ENCODE peak calls at places on chromosome 21, in nine cellular contexts. T is right lobe of liver, G is astrocyte of the spinal cord, A is ovary, B is hepatocyte, K is A549, R is body of pancreas, P is endothelial cell, H is glutamatergic neuron. L is an unnamed sample.

GRCh38 chr21:15706686-15707085 is 23.1 kb upstream of the USP25 start:
- DNase-seq in B (peak; percentile 71), H (no peak), G (peak; percentile 89), R (no peak), P (no peak), A (no peak), K (peak; percentile 66), T (no peak), L (no peak)

GRCh38 chr21:46613391-46613790 is 8.5 kb upstream of the S100B start:
- DNase-seq in K (no peak), R (no peak), B (no peak), A (no peak), T (no peak), H (no peak), G (no peak), P (no peak), L (no peak)

GRCh38 chr21:34791776-34792503 is 123.1 kb downstream of the CLIC6 start:
- DNase-seq in B (no peak), H (no peak), R (no peak), K (no peak), T (no peak), G (no peak), A (no peak), P (no peak), L (no peak)

GRCh38 chr21:15444118-15444960 is 285.4 kb upstream of the USP25 start:
- DNase-seq in A (no peak), R (no peak), K (peak; percentile 98), B (no peak), H (no peak), G (no peak), P (no peak), T (no peak), L (no peak)

GRCh38 chr21:34592120-34592561 is 22.8 kb downstream of the RCAN1 start:
- DNase-seq in P (no peak), T (no peak), G (no peak), A (peak; percentile 9), R (peak; percentile 77), H (no peak), B (peak; percentile 73), K (no peak), L (no peak)

GRCh38 chr21:40166291-40166843 is 299.1 kb downstream of the PCP4 start:
- DNase-seq in H (no peak), T (no peak), P (no peak), A (no peak), K (no peak), R (no peak), G (peak; percentile 76), B (peak; percentile 14), L (no peak)

GRCh38 chr21:15976807-15977206 is 247.0 kb downstream of the USP25 start:
- DNase-seq in B (peak; percentile 7), G (no peak), A (no peak), H (no peak), K (peak; percentile 1), P (peak; percentile 27), T (no peak), R (no peak), L (no peak)

GRCh38 chr21:37628362-37628761 is 261.8 kb downstream of the DYRK1A start:
- DNase-seq in B (no peak), T (no peak), P (no peak), K (no peak), G (no peak), R (no peak), H (no peak), A (no peak), L (no peak)

GRCh38 chr21:37514038-37514665 is 147.6 kb downstream of the DYRK1A start:
- DNase-seq in G (no peak), T (no peak), R (no peak), A (no peak), P (no peak), K (no peak), H (no peak), B (no peak), L (no peak)

GRCh38 chr21:37341254-37341960 is 25.2 kb upstream of the DYRK1A start:
- DNase-seq in R (no peak), T (no peak), P (no peak), A (no peak), G (no peak), H (no peak), B (no peak), K (no peak), L (no peak)

GRCh38 chr21:29642551-29643245 is 297.1 kb downstream of the GRIK1 start:
- DNase-seq in K (no peak), R (no peak), P (no peak), G (no peak), B (no peak), T (no peak), H (no peak), A (no peak), L (no peak)

GRCh38 chr21:34514576-34515135 is 2.6 kb upstream of the KCNE1 start:
- DNase-seq in G (no peak), A (no peak), P (no peak), B (no peak), R (no peak), H (no peak), T (no peak), K (no peak), L (no peak)

GRCh38 chr21:46431884-46432488 is 26.7 kb upstream of the DIP2A start:
- DNase-seq in B (no peak), T (no peak), H (no peak), R (no peak), P (no peak), G (no peak), K (no peak), A (no peak), L (no peak)

GRCh38 chr21:37383066-37383465 is 16.5 kb downstream of the DYRK1A start:
- DNase-seq in G (no peak), B (no peak), H (no peak), A (no peak), P (no peak), K (no peak), R (no peak), T (no peak), L (no peak)

GRCh38 chr21:46295996-46296752 is 10.0 kb downstream of the YBEY start:
- DNase-seq in G (peak; percentile 41), A (peak; percentile 82), R (peak; percentile 37), P (no peak), T (peak; percentile 79), K (no peak), H (no peak), B (peak; percentile 38), L (peak; percentile 38)

GRCh38 chr21:42496120-42496838 is at the start of gene RSPH1:
- DNase-seq in R (peak; percentile 100), B (peak; percentile 100), G (peak; percentile 98), P (peak; percentile 99), A (peak; percentile 100), T (peak; percentile 100), K (peak; percentile 96), H (peak; percentile 100), L (peak; percentile 94)
- TF ChIP-seq CTCF in R (no peak), B (no peak), G (no peak), P (no peak), A (no peak), T (no peak), K (no peak), H (no peak), L (no peak)

DNA sequence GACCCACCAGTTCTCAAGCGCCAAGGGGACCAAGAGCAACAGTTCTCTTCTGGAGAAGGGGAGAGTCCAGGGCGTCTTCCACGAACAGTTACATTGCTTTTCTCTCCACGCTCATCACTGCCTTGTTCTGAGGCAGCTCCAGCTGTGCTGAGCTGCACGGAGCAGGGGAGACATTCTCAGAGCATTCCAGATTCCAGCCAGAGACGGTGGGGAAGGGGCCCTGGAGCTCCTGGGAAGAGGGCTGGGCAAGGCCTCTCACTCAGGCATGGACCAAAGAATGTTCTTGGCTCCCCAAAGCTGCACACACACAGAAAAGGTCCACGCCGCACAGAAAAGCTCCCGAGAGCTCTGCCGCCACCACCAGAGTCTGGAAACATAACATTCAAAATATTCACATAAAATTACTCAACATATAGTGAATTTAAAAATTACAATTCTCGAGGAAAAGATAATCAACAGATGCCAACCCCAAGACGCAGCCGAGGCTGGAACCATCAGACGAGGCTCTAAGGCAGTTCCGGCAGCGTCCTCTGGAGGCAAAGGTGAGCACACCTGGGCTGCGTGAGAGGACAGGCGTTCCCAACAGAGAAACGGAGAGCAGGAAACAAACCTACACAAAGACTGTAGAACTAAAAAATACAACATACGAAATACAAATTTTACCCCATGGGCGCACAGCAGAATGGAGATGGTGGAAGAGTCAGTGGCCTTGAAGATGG is 40.5 kb downstream of the UBE2G2 start:
- DNase-seq in T (no peak), H (no peak), G (no peak), R (no peak), K (no peak), A (no peak), B (peak; percentile 59), P (no peak), L (no peak)
- TF ChIP-seq CTCF in T (peak; percentile 10), H (peak; percentile 32), G (peak; percentile 44), R (no peak), K (no peak), A (no peak), B (peak; percentile 33), P (no peak), L (no peak)

GRCh38 chr21:45227735-45228134 is 60.0 kb downstream of the POFUT2 start:
- DNase-seq in A (no peak), P (no peak), K (no peak), B (no peak), T (no peak), R (no peak), H (no peak), G (no peak), L (no peak)
- TF ChIP-seq CTCF in A (no peak), P (no peak), K (no peak), B (no peak), T (no peak), R (no peak), H (no peak), G (no peak), L (no peak)

DNA sequence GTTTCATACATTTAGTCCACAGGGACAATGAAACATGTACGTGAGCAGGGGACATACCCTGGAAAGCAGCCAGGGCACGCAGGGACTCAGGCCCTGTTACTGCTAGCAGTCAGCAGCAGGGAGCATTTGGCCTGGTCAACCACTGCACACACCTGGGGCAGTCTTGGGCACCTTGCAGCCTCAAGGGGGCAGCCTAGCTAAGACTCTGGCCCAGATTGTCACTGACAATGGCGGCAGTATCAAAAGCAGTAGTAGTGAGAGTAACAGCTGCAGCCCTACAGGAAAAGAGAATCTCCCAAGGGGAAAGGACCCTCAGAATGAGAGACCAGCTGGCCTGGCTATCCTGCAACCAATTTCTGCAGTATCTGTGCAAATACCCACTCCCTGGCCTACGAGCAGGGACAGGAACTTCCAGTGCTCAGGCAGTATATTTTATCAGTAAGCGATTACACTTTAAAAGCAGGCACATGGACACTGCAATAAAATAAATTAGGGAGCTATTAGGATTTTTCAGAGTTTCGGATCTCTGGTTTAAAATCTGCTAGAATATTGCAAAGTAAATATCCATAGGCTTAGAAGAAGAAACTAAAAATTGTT is 475.6 kb downstream of the LTN1 start:
- DNase-seq in H (peak; percentile 75), K (peak; percentile 59), P (peak; percentile 76), R (peak; percentile 77), T (peak; percentile 54), A (peak; percentile 19), B (peak; percentile 80), G (peak; percentile 55), L (no peak)
- TF ChIP-seq CTCF in H (peak; percentile 52), K (peak; percentile 30), P (peak; percentile 39), R (peak; percentile 52), T (peak; percentile 83), A (no peak), B (peak; percentile 59), G (peak; percentile 83), L (no peak)

GRCh38 chr21:31780944-31781343 is 49.0 kb upstream of the SCAF4 start:
- DNase-seq in K (peak; percentile 10), P (no peak), B (peak; percentile 54), H (no peak), A (no peak), G (no peak), R (no peak), T (no peak), L (no peak)
- TF ChIP-seq CTCF in K (peak; percentile 27), P (no peak), B (peak; percentile 44), H (no peak), A (no peak), G (no peak), R (no peak), T (peak; percentile 28), L (no peak)